ENCODE peak calls at places on chromosome 14, in six cellular contexts. One of them, this sample, is unnamed.

GRCh38 chr14:71555654-71556559 is 376.3 kb upstream of the RGS6 start:
- DNase-seq in COR-L47: no peak
- DNase-seq in IMR-90: peak
- DNase-seq in D341Med: no peak
- DNase-seq in AG04449: no peak
- DNase-seq in H9: no peak
- DNase-seq in this sample: peak

GRCh38 chr14:60965402-60965801 is 15.5 kb downstream of the TRMT5 start:
- DNase-seq in IMR-90: peak
- DNase-seq in H9: no peak
- DNase-seq in COR-L47: no peak
- DNase-seq in AG04449: peak
- DNase-seq in D341Med: no peak
- DNase-seq in this sample: no peak

GRCh38 chr14:93137864-93138263 is 22.1 kb upstream of the ITPK1 start:
- DNase-seq in H9: peak
- DNase-seq in IMR-90: peak
- DNase-seq in AG04449: no peak
- DNase-seq in D341Med: no peak
- DNase-seq in COR-L47: peak
- DNase-seq in this sample: no peak

GRCh38 chr14:31921741-31922140 is 155.4 kb upstream of the ARHGAP5 start:
- DNase-seq in AG04449: no peak
- DNase-seq in COR-L47: no peak
- DNase-seq in H9: no peak
- DNase-seq in IMR-90: no peak
- DNase-seq in D341Med: no peak
- DNase-seq in this sample: no peak

GRCh38 chr14:54653764-54654469 is 87.0 kb downstream of the SAMD4A start:
- DNase-seq in AG04449: no peak
- DNase-seq in H9: no peak
- DNase-seq in COR-L47: no peak
- DNase-seq in IMR-90: peak
- DNase-seq in D341Med: no peak
- DNase-seq in this sample: no peak

GRCh38 chr14:30387856-30388255 is 171.1 kb upstream of the G2E3 start:
- DNase-seq in COR-L47: no peak
- DNase-seq in IMR-90: no peak
- DNase-seq in D341Med: no peak
- DNase-seq in AG04449: no peak
- DNase-seq in H9: no peak
- DNase-seq in this sample: no peak

GRCh38 chr14:49970474-49971147 is 77.7 kb downstream of the ARF6 start:
- DNase-seq in AG04449: no peak
- DNase-seq in IMR-90: peak
- DNase-seq in COR-L47: no peak
- DNase-seq in D341Med: no peak
- DNase-seq in H9: no peak
- DNase-seq in this sample: no peak

GRCh38 chr14:102695172-102695569 is 82.1 kb upstream of the TRAF3 start:
- DNase-seq in COR-L47: no peak
- DNase-seq in D341Med: no peak
- DNase-seq in IMR-90: no peak
- DNase-seq in H9: no peak
- DNase-seq in AG04449: no peak
- DNase-seq in this sample: no peak

GRCh38 chr14:61517861-61518802 is 177.2 kb upstream of the HIF1A start:
- DNase-seq in COR-L47: no peak
- DNase-seq in IMR-90: no peak
- DNase-seq in H9: no peak
- DNase-seq in AG04449: no peak
- DNase-seq in D341Med: no peak
- DNase-seq in this sample: no peak

This sample was measured in Jurkat, Clone E6-1.